ENCODE peak calls at places on chromosome 16, in six cellular contexts. Z is neural progenitor cell, F is hepatocyte, M is MM.1S, U is OCI-LY7, S is GM23338. T is an unnamed sample.

GRCh38 chr16:30670072-30670824 is 12.0 kb downstream of the FBRS start:
- DNase-seq in F (no peak), S (no peak), M (no peak), Z (no peak), U (no peak), T (no peak)

GRCh38 chr16:71504901-71505300 is 15.8 kb upstream of the ZNF19 start:
- DNase-seq in F (no peak), U (no peak), Z (no peak), S (no peak), M (no peak), T (no peak)

GRCh38 chr16:23609929-23610328 is 13.8 kb upstream of the NDUFAB1 start:
- DNase-seq in M (no peak), U (no peak), F (no peak), Z (no peak), S (no peak), T (no peak)

GRCh38 chr16:69717066-69717465 is 9.3 kb downstream of the NQO1 start:
- DNase-seq in Z (no peak), F (no peak), M (no peak), U (no peak), S (no peak), T (no peak)

GRCh38 chr16:17080105-17080504 is 390.7 kb downstream of the XYLT1 start:
- DNase-seq in S (no peak), Z (no peak), U (no peak), F (no peak), M (no peak), T (no peak)

GRCh38 chr16:67227567-67227921 is 614 bp downstream of the TMEM208 start:
- DNase-seq in F (no peak), Z (no peak), S (no peak), M (no peak), U (no peak), T (peak)

GRCh38 chr16:70689035-70689969 is 3.4 kb upstream of the MTSS2 start:
- DNase-seq in Z (no peak), M (no peak), U (no peak), S (no peak), F (no peak), T (no peak)

GRCh38 chr16:53651357-53651756 is 52.3 kb downstream of the RPGRIP1L start:
- DNase-seq in Z (peak), F (no peak), U (no peak), S (peak), M (no peak), T (no peak)

GRCh38 chr16:27366687-27367462 is 35.1 kb upstream of the IL21R start:
- DNase-seq in S (no peak), Z (no peak), U (no peak), M (no peak), F (no peak), T (peak)
- TF ChIP-seq EZH2phosphoT487 in S (no peak), Z (no peak), U (no peak), M (no peak), F (no peak), T (no peak)

DNA sequence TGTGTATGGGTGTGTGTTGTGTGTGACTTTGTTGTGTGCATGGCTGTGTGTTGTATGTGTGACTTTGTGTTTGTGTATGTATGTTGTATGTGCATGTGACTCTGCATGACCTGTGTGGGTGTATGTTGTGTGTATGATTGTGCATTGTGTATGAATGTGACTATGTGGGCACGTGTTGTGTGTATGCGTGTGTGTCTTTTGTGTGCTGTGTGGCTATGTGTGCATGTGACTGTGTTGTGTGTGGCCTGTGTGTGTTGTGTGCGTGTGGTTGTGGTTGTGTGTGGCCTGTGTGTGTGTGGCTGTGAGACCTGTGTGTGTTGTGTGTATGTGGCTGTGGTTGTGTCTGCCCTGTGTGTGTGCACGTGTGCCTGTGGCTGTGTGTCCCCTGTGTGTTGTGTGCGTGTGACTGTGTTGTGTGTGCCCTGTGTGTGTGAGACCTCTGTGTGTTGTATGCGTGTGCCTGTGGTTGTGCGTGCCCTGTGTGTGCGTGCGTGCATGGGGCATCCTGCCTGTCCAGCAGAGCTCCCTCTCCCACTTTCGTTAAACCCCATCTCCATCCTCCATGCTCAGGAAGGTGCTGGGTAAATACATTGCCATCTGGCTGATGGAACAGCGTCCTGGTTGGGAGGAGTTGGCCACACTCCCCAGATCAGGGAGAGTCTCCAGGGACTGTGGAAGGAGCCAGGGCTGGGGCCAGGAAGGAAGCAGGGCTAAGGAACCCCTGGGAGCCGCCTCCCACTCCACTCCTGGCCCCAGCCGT is 90.1 kb upstream of the GSE1 start:
- DNase-seq in U (no peak), S (no peak), M (no peak), Z (no peak), F (no peak), T (peak)
- TF ChIP-seq EZH2phosphoT487 in U (no peak), S (no peak), M (no peak), Z (no peak), F (no peak), T (no peak)

GRCh38 chr16:83652898-83653297 is 154.9 kb upstream of the HSBP1 start:
- DNase-seq in M (no peak), U (no peak), F (no peak), S (no peak), Z (no peak), T (peak)
- TF ChIP-seq EZH2phosphoT487 in M (no peak), U (no peak), F (no peak), S (no peak), Z (no peak), T (no peak)

DNA sequence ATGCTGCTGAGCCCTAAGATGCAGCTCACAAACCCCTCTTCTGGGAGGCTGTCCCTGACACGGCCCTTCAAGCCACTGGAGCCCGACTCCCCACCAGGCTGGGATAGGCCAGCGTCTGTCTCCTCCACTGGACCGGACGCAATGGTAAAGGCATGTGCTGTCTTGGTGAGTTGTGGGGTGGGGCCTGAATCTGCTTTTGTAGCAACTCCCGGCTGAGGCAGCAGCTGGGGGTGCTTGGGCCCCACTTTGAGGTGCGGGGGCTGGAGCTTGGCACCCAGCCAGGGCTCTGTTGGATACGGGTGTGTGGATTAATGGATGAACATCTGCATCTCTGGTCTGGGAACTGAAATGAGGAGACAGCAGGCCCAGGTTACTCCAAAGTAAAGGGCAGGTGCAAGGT is 3.5 kb upstream of the NLRC3 start:
- DNase-seq in S (no peak), F (peak), U (peak), Z (peak), M (no peak), T (peak)
- TF ChIP-seq EZH2phosphoT487 in S (no peak), F (no peak), U (no peak), Z (no peak), M (no peak), T (no peak)

GRCh38 chr16:81920498-81920897 is 90.8 kb downstream of the SDR42E1 start:
- DNase-seq in F (no peak), Z (no peak), S (no peak), M (no peak), U (no peak), T (no peak)
- TF ChIP-seq EZH2phosphoT487 in F (no peak), Z (no peak), S (no peak), M (no peak), U (no peak), T (no peak)